ENCODE peak calls at places on chromosomes 7 and 10, in five cellular contexts. D, B, C, H and M are unnamed samples.

GRCh38 chr7:105648561-105649401 is 67.5 kb upstream of the EFCAB10 start:
- DNase-seq in D (peak; percentile 13), B (no peak), C (peak; percentile 93), H (peak; percentile 64), M (peak; percentile 8)

GRCh38 chr10:50351483-50352146 is 100.3 kb upstream of the ASAH2 start:
- DNase-seq in D (no peak), B (no peak), C (no peak), H (no peak), M (no peak)

GRCh38 chr7:39621261-39621660 is 2.1 kb upstream of the RALA start:
- DNase-seq in D (peak; percentile 97), B (no peak), C (no peak), H (peak; percentile 63), M (peak; percentile 28)

GRCh38 chr10:43077421-43078171 is 727 bp downstream of the RET start:
- DNase-seq in D (no peak), B (no peak), C (no peak), H (peak; percentile 22), M (peak; percentile 31)

GRCh38 chr10:3635697-3636096 is 149.3 kb downstream of the KLF6 start:
- DNase-seq in D (no peak), B (no peak), C (peak; percentile 21), H (no peak), M (no peak)

GRCh38 chr7:150446288-150446938 is 4.0 kb upstream of the GIMAP8 start:
- DNase-seq in D (peak; percentile 18), B (no peak), C (no peak), H (no peak), M (no peak)

GRCh38 chr7:80028717-80029116 is 105.9 kb upstream of the GNAI1 start:
- DNase-seq in D (no peak), B (no peak), C (no peak), H (no peak), M (no peak)

GRCh38 chr7:5625938-5626337 is 155.5 kb downstream of the RNF216 start:
- DNase-seq in D (peak; percentile 93), B (no peak), C (no peak), H (peak; percentile 82), M (no peak)

GRCh38 chr7:24874791-24875190 is 105.2 kb downstream of the OSBPL3 start:
- DNase-seq in D (no peak), B (no peak), C (no peak), H (no peak), M (no peak)

GRCh38 chr7:156640949-156641485 is 443 bp downstream of the RNF32 start:
- DNase-seq in D (peak; percentile 61), B (no peak), C (no peak), H (peak; percentile 83), M (peak; percentile 48)

GRCh38 chr10:122114156-122114747 is 125.3 kb downstream of the TACC2 start:
- DNase-seq in D (no peak), B (peak; percentile 88), C (no peak), H (no peak), M (peak; percentile 10)

GRCh38 chr10:8338177-8338766 is 283.8 kb downstream of the GATA3 start:
- DNase-seq in D (no peak), B (no peak), C (no peak), H (no peak), M (no peak)

GRCh38 chr10:124455441-124455840 is 5.6 kb upstream of the NKX1-2 start:
- DNase-seq in D (no peak), B (no peak), C (no peak), H (no peak), M (no peak)

GRCh38 chr10:132588301-132589013 is 50.9 kb downstream of the INPP5A start:
- DNase-seq in D (no peak), B (no peak), C (no peak), H (no peak), M (no peak)

GRCh38 chr7:99355098-99355497 is 19.4 kb upstream of the ARPC1B start:
- DNase-seq in D (no peak), B (no peak), C (no peak), H (no peak), M (no peak)

GRCh38 chr7:128032605-128033235 is 1.5 kb upstream of the LRRC4 start:
- DNase-seq in D (peak; percentile 26), B (no peak), C (no peak), H (no peak), M (no peak)

GRCh38 chr10:6327906-6328707 is 125.4 kb downstream of the PFKFB3 start:
- DNase-seq in D (no peak), B (no peak), C (no peak), H (no peak), M (no peak)

GRCh38 chr10:70964281-70964680 is 75.9 kb upstream of the PCBD1 start:
- DNase-seq in D (no peak), B (no peak), C (no peak), H (no peak), M (no peak)

GRCh38 chr10:61633665-61634064 is 29.1 kb upstream of the CABCOCO1 start:
- DNase-seq in D (peak; percentile 70), B (no peak), C (no peak), H (peak; percentile 38), M (no peak)